ENCODE peak calls at places on chromosomes 5 and 9, in five cellular contexts. One of them, this sample, is unnamed.

GRCh38 chr5:4212071-4212739 is 616.6 kb downstream of the IRX1 start:
- DNase-seq in stimulated activated CD4-positive, alpha-beta T cell treated with anti-CD3 and anti-CD28 coated beads, Interleukin-1b, Interleukin-23, amount 100 ng/mL, for 48 hours: no peak
- DNase-seq in GM12878: no peak
- DNase-seq in Peyer's patch: no peak
- DNase-seq in C1 segment of cervical spinal cord: no peak
- DNase-seq in this sample: no peak

GRCh38 chr9:136110082-136111061 is 8.3 kb downstream of the TMEM250 start:
- DNase-seq in stimulated activated CD4-positive, alpha-beta T cell treated with anti-CD3 and anti-CD28 coated beads, Interleukin-1b, Interleukin-23, amount 100 ng/mL, for 48 hours: peak
- DNase-seq in GM12878: no peak
- DNase-seq in Peyer's patch: no peak
- DNase-seq in C1 segment of cervical spinal cord: no peak
- DNase-seq in this sample: no peak

GRCh38 chr5:152864993-152865392 is 459.9 kb upstream of the NMUR2 start:
- DNase-seq in stimulated activated CD4-positive, alpha-beta T cell treated with anti-CD3 and anti-CD28 coated beads, Interleukin-1b, Interleukin-23, amount 100 ng/mL, for 48 hours: no peak
- DNase-seq in GM12878: no peak
- DNase-seq in Peyer's patch: no peak
- DNase-seq in C1 segment of cervical spinal cord: no peak
- DNase-seq in this sample: no peak

GRCh38 chr9:125411171-125411756 is 149.6 kb downstream of the GAPVD1 start:
- DNase-seq in stimulated activated CD4-positive, alpha-beta T cell treated with anti-CD3 and anti-CD28 coated beads, Interleukin-1b, Interleukin-23, amount 100 ng/mL, for 48 hours: no peak
- DNase-seq in GM12878: no peak
- DNase-seq in Peyer's patch: no peak
- DNase-seq in C1 segment of cervical spinal cord: no peak
- DNase-seq in this sample: no peak

GRCh38 chr5:179303801-179304200 is 41.5 kb downstream of the ADAMTS2 start:
- DNase-seq in stimulated activated CD4-positive, alpha-beta T cell treated with anti-CD3 and anti-CD28 coated beads, Interleukin-1b, Interleukin-23, amount 100 ng/mL, for 48 hours: no peak
- DNase-seq in GM12878: no peak
- DNase-seq in Peyer's patch: peak
- DNase-seq in C1 segment of cervical spinal cord: no peak
- DNase-seq in this sample: no peak

GRCh38 chr9:80501635-80502034 is 929.9 kb downstream of the TLE4 start:
- DNase-seq in stimulated activated CD4-positive, alpha-beta T cell treated with anti-CD3 and anti-CD28 coated beads, Interleukin-1b, Interleukin-23, amount 100 ng/mL, for 48 hours: no peak
- DNase-seq in GM12878: no peak
- DNase-seq in Peyer's patch: no peak
- DNase-seq in C1 segment of cervical spinal cord: no peak
- DNase-seq in this sample: no peak

GRCh38 chr9:134408939-134409737 is 82.9 kb downstream of the RXRA start:
- DNase-seq in stimulated activated CD4-positive, alpha-beta T cell treated with anti-CD3 and anti-CD28 coated beads, Interleukin-1b, Interleukin-23, amount 100 ng/mL, for 48 hours: no peak
- DNase-seq in GM12878: no peak
- DNase-seq in Peyer's patch: no peak
- DNase-seq in C1 segment of cervical spinal cord: no peak
- DNase-seq in this sample: no peak

GRCh38 chr5:139881145-139881733 is 85.6 kb downstream of the PSD2 start:
- DNase-seq in stimulated activated CD4-positive, alpha-beta T cell treated with anti-CD3 and anti-CD28 coated beads, Interleukin-1b, Interleukin-23, amount 100 ng/mL, for 48 hours: no peak
- DNase-seq in GM12878: no peak
- DNase-seq in Peyer's patch: no peak
- DNase-seq in C1 segment of cervical spinal cord: no peak
- DNase-seq in this sample: peak

GRCh38 chr9:93662952-93663572 is 86.7 kb downstream of the PHF2 start:
- DNase-seq in stimulated activated CD4-positive, alpha-beta T cell treated with anti-CD3 and anti-CD28 coated beads, Interleukin-1b, Interleukin-23, amount 100 ng/mL, for 48 hours: no peak
- DNase-seq in GM12878: no peak
- DNase-seq in Peyer's patch: no peak
- DNase-seq in C1 segment of cervical spinal cord: no peak
- DNase-seq in this sample: no peak

GRCh38 chr9:117377046-117377445 is 37.8 kb downstream of the ASTN2 start:
- DNase-seq in stimulated activated CD4-positive, alpha-beta T cell treated with anti-CD3 and anti-CD28 coated beads, Interleukin-1b, Interleukin-23, amount 100 ng/mL, for 48 hours: no peak
- DNase-seq in GM12878: no peak
- DNase-seq in Peyer's patch: no peak
- DNase-seq in C1 segment of cervical spinal cord: no peak
- DNase-seq in this sample: no peak

GRCh38 chr5:77719666-77720363 is 56.3 kb downstream of the TBCA start:
- DNase-seq in stimulated activated CD4-positive, alpha-beta T cell treated with anti-CD3 and anti-CD28 coated beads, Interleukin-1b, Interleukin-23, amount 100 ng/mL, for 48 hours: no peak
- DNase-seq in GM12878: no peak
- DNase-seq in Peyer's patch: no peak
- DNase-seq in C1 segment of cervical spinal cord: no peak
- DNase-seq in this sample: no peak

GRCh38 chr9:18115131-18115530 is 358.8 kb upstream of the ADAMTSL1 start:
- DNase-seq in stimulated activated CD4-positive, alpha-beta T cell treated with anti-CD3 and anti-CD28 coated beads, Interleukin-1b, Interleukin-23, amount 100 ng/mL, for 48 hours: no peak
- DNase-seq in GM12878: no peak
- DNase-seq in Peyer's patch: no peak
- DNase-seq in C1 segment of cervical spinal cord: no peak
- DNase-seq in this sample: no peak

GRCh38 chr9:84838879-84839278 is 169.3 kb downstream of the NTRK2 start:
- DNase-seq in stimulated activated CD4-positive, alpha-beta T cell treated with anti-CD3 and anti-CD28 coated beads, Interleukin-1b, Interleukin-23, amount 100 ng/mL, for 48 hours: no peak
- DNase-seq in GM12878: peak
- DNase-seq in Peyer's patch: no peak
- DNase-seq in C1 segment of cervical spinal cord: no peak
- DNase-seq in this sample: no peak

GRCh38 chr5:27048507-27048906 is 10.1 kb upstream of the CDH9 start:
- DNase-seq in stimulated activated CD4-positive, alpha-beta T cell treated with anti-CD3 and anti-CD28 coated beads, Interleukin-1b, Interleukin-23, amount 100 ng/mL, for 48 hours: no peak
- DNase-seq in GM12878: no peak
- DNase-seq in Peyer's patch: no peak
- DNase-seq in C1 segment of cervical spinal cord: no peak
- DNase-seq in this sample: no peak

GRCh38 chr5:176676361-176676824 is 29.1 kb downstream of the TSPAN17 start:
- DNase-seq in stimulated activated CD4-positive, alpha-beta T cell treated with anti-CD3 and anti-CD28 coated beads, Interleukin-1b, Interleukin-23, amount 100 ng/mL, for 48 hours: no peak
- DNase-seq in GM12878: peak
- DNase-seq in Peyer's patch: no peak
- DNase-seq in C1 segment of cervical spinal cord: no peak
- DNase-seq in this sample: no peak

GRCh38 chr5:172820046-172820767 is 13.8 kb upstream of the ERGIC1 start:
- DNase-seq in stimulated activated CD4-positive, alpha-beta T cell treated with anti-CD3 and anti-CD28 coated beads, Interleukin-1b, Interleukin-23, amount 100 ng/mL, for 48 hours: peak
- DNase-seq in GM12878: no peak
- DNase-seq in Peyer's patch: peak
- DNase-seq in C1 segment of cervical spinal cord: no peak
- DNase-seq in this sample: no peak

GRCh38 chr5:33257807-33258491 is 182.8 kb upstream of the TARS1 start:
- DNase-seq in stimulated activated CD4-positive, alpha-beta T cell treated with anti-CD3 and anti-CD28 coated beads, Interleukin-1b, Interleukin-23, amount 100 ng/mL, for 48 hours: no peak
- DNase-seq in GM12878: no peak
- DNase-seq in Peyer's patch: no peak
- DNase-seq in C1 segment of cervical spinal cord: no peak
- DNase-seq in this sample: no peak

GRCh38 chr5:107218457-107219193 is 452.1 kb downstream of the EFNA5 start:
- DNase-seq in stimulated activated CD4-positive, alpha-beta T cell treated with anti-CD3 and anti-CD28 coated beads, Interleukin-1b, Interleukin-23, amount 100 ng/mL, for 48 hours: no peak
- DNase-seq in GM12878: no peak
- DNase-seq in Peyer's patch: no peak
- DNase-seq in C1 segment of cervical spinal cord: no peak
- DNase-seq in this sample: no peak

GRCh38 chr5:72328172-72328571 is 8.0 kb downstream of the PTCD2 start:
- DNase-seq in stimulated activated CD4-positive, alpha-beta T cell treated with anti-CD3 and anti-CD28 coated beads, Interleukin-1b, Interleukin-23, amount 100 ng/mL, for 48 hours: no peak
- DNase-seq in GM12878: no peak
- DNase-seq in Peyer's patch: no peak
- DNase-seq in C1 segment of cervical spinal cord: peak
- DNase-seq in this sample: no peak

GRCh38 chr9:84384617-84385016 is 44.1 kb upstream of the SLC28A3 start:
- DNase-seq in stimulated activated CD4-positive, alpha-beta T cell treated with anti-CD3 and anti-CD28 coated beads, Interleukin-1b, Interleukin-23, amount 100 ng/mL, for 48 hours: no peak
- DNase-seq in GM12878: no peak
- DNase-seq in Peyer's patch: no peak
- DNase-seq in C1 segment of cervical spinal cord: no peak
- DNase-seq in this sample: no peak

GRCh38 chr5:134547579-134547978 is 22.1 kb downstream of the JADE2 start:
- DNase-seq in stimulated activated CD4-positive, alpha-beta T cell treated with anti-CD3 and anti-CD28 coated beads, Interleukin-1b, Interleukin-23, amount 100 ng/mL, for 48 hours: no peak
- DNase-seq in GM12878: no peak
- DNase-seq in Peyer's patch: no peak
- DNase-seq in C1 segment of cervical spinal cord: no peak
- DNase-seq in this sample: no peak

GRCh38 chr5:14743601-14744295 is 79.2 kb downstream of the OTULIN start:
- DNase-seq in stimulated activated CD4-positive, alpha-beta T cell treated with anti-CD3 and anti-CD28 coated beads, Interleukin-1b, Interleukin-23, amount 100 ng/mL, for 48 hours: no peak
- DNase-seq in GM12878: no peak
- DNase-seq in Peyer's patch: no peak
- DNase-seq in C1 segment of cervical spinal cord: no peak
- DNase-seq in this sample: no peak

GRCh38 chr5:56585973-56586740 is 229.2 kb upstream of the MAP3K1 start:
- DNase-seq in stimulated activated CD4-positive, alpha-beta T cell treated with anti-CD3 and anti-CD28 coated beads, Interleukin-1b, Interleukin-23, amount 100 ng/mL, for 48 hours: no peak
- DNase-seq in GM12878: no peak
- DNase-seq in Peyer's patch: no peak
- DNase-seq in C1 segment of cervical spinal cord: no peak
- DNase-seq in this sample: no peak

GRCh38 chr5:6632324-6632930 is 417 bp downstream of the NSUN2 start:
- DNase-seq in stimulated activated CD4-positive, alpha-beta T cell treated with anti-CD3 and anti-CD28 coated beads, Interleukin-1b, Interleukin-23, amount 100 ng/mL, for 48 hours: no peak
- DNase-seq in GM12878: no peak
- DNase-seq in Peyer's patch: no peak
- DNase-seq in C1 segment of cervical spinal cord: no peak
- DNase-seq in this sample: peak